ENCODE peak calls at places on chromosomes 5 and 9, in eight cellular contexts. C, J, S, Q, F, M, K and O are unnamed samples.

GRCh38 chr9:28792736-28793135 is 1219.5 kb upstream of the C9orf72 start:
- DNase-seq in C (no peak), J (no peak), S (no peak), Q (no peak), F (no peak), M (no peak), K (no peak), O (no peak)

GRCh38 chr5:74070766-74071165 is 444.8 kb downstream of the ARHGEF28 start:
- DNase-seq in C (no peak), J (no peak), S (no peak), Q (no peak), F (no peak), M (no peak), K (no peak), O (no peak)

GRCh38 chr9:94908583-94909249 is 182.2 kb downstream of the AOPEP start:
- DNase-seq in C (no peak), J (no peak), S (no peak), Q (no peak), F (no peak), M (peak; percentile 71), K (no peak), O (no peak)

GRCh38 chr9:84261082-84261746 is 79.3 kb downstream of the SLC28A3 start:
- DNase-seq in C (peak; percentile 88), J (peak; percentile 86), S (peak; percentile 50), Q (peak; percentile 62), F (peak; percentile 87), M (peak; percentile 88), K (peak; percentile 63), O (peak; percentile 77)

GRCh38 chr9:94801685-94802084 is 75.2 kb downstream of the AOPEP start:
- DNase-seq in C (no peak), J (no peak), S (no peak), Q (no peak), F (no peak), M (no peak), K (no peak), O (no peak)

GRCh38 chr5:137303509-137303908 is 195.6 kb downstream of the SPOCK1 start:
- DNase-seq in C (no peak), J (no peak), S (no peak), Q (no peak), F (no peak), M (no peak), K (no peak), O (no peak)

GRCh38 chr9:4099961-4100360 is 199.9 kb downstream of the GLIS3 start:
- DNase-seq in C (no peak), J (no peak), S (no peak), Q (no peak), F (no peak), M (no peak), K (no peak), O (no peak)

GRCh38 chr5:40976836-40977235 is 67.5 kb downstream of the C7 start:
- DNase-seq in C (no peak), J (no peak), S (no peak), Q (no peak), F (no peak), M (no peak), K (no peak), O (no peak)

GRCh38 chr9:112861155-112861554 is 29.5 kb downstream of the SLC46A2 start:
- DNase-seq in C (no peak), J (no peak), S (no peak), Q (no peak), F (no peak), M (no peak), K (no peak), O (no peak)

GRCh38 chr5:151086905-151087360 is 6.1 kb upstream of the TNIP1 start:
- DNase-seq in C (no peak), J (no peak), S (no peak), Q (peak; percentile 51), F (no peak), M (peak; percentile 62), K (no peak), O (no peak)

GRCh38 chr9:131503626-131504465 is 1.1 kb downstream of the POMT1 start:
- DNase-seq in C (no peak), J (no peak), S (no peak), Q (no peak), F (no peak), M (no peak), K (peak; percentile 76), O (no peak)

GRCh38 chr5:2557435-2557834 is 194.0 kb downstream of the IRX2 start:
- DNase-seq in C (no peak), J (no peak), S (no peak), Q (no peak), F (no peak), M (no peak), K (no peak), O (no peak)

GRCh38 chr9:91820126-91820750 is 129.8 kb downstream of the ROR2 start:
- DNase-seq in C (no peak), J (no peak), S (no peak), Q (no peak), F (no peak), M (no peak), K (no peak), O (no peak)

GRCh38 chr9:77819672-77820071 is 171.6 kb upstream of the GNA14 start:
- DNase-seq in C (no peak), J (no peak), S (no peak), Q (no peak), F (no peak), M (no peak), K (no peak), O (no peak)

GRCh38 chr5:60403343-60404006 is 296.5 kb downstream of the DEPDC1B start:
- DNase-seq in C (no peak), J (no peak), S (no peak), Q (no peak), F (no peak), M (no peak), K (peak; percentile 44), O (no peak)

GRCh38 chr5:149429839-149430721 is 51.0 kb upstream of the IL17B start:
- DNase-seq in C (no peak), J (no peak), S (no peak), Q (peak; percentile 42), F (peak; percentile 73), M (no peak), K (peak; percentile 54), O (no peak)

GRCh38 chr5:180135128-180135955 is 63.8 kb upstream of the RNF130 start:
- DNase-seq in C (peak; percentile 97), J (no peak), S (no peak), Q (no peak), F (peak; percentile 63), M (peak; percentile 23), K (no peak), O (no peak)

GRCh38 chr9:133819923-133820322 is 81.8 kb upstream of the SARDH start:
- DNase-seq in C (no peak), J (no peak), S (no peak), Q (no peak), F (no peak), M (no peak), K (no peak), O (no peak)

GRCh38 chr9:101367323-101367722 is 17.5 kb downstream of the BAAT start:
- DNase-seq in C (no peak), J (no peak), S (no peak), Q (no peak), F (no peak), M (no peak), K (no peak), O (no peak)